ENCODE peak calls at places on chromosomes 6 and 20, in four cellular contexts. J is fibroblast of lung; H is thoracic aorta; I is CD4-positive, CD25-positive, alpha-beta regulatory T cell. E is an unnamed sample. For H3K4me1, the result is how much of the 10 kb centered on the place peaks cover.

GRCh38 chr20:54472607-54473006 is 2.8 kb upstream of the DOK5 start:
- DNase-seq in J (no peak), H (no peak), I (no peak), E (peak)

GRCh38 chr6:2204272-2204671 is 41.1 kb downstream of the GMDS start:
- DNase-seq in J (no peak), H (no peak), I (no peak), E (no peak)

GRCh38 chr6:15879372-15880261 is 216.8 kb upstream of the DTNBP1 start:
- DNase-seq in J (peak), H (no peak), I (no peak), E (peak)

GRCh38 chr20:46371656-46372055 is 34.8 kb downstream of the ELMO2 start:
- DNase-seq in J (no peak), H (no peak), I (no peak), E (no peak)

GRCh38 chr6:11767458-11767857 is 11.1 kb downstream of the ADTRP start:
- DNase-seq in J (no peak), H (no peak), I (no peak), E (no peak)

GRCh38 chr6:90121982-90122381 is 174.7 kb downstream of the BACH2 start:
- DNase-seq in J (no peak), H (no peak), I (no peak), E (no peak)

GRCh38 chr6:163641706-163642105 is 227.2 kb downstream of the QKI start:
- DNase-seq in J (no peak), H (no peak), I (no peak), E (no peak)

GRCh38 chr6:148448371-148449010 is 105.9 kb downstream of the SASH1 start:
- DNase-seq in J (no peak), H (no peak), I (no peak), E (no peak)

GRCh38 chr6:131001945-131002661 is 60.9 kb downstream of the EPB41L2 start:
- DNase-seq in J (no peak), H (no peak), I (no peak), E (no peak)

GRCh38 chr20:56957737-56958553 is 308.5 kb downstream of the BMP7 start:
- DNase-seq in J (no peak), H (no peak), I (no peak), E (no peak)

DNA sequence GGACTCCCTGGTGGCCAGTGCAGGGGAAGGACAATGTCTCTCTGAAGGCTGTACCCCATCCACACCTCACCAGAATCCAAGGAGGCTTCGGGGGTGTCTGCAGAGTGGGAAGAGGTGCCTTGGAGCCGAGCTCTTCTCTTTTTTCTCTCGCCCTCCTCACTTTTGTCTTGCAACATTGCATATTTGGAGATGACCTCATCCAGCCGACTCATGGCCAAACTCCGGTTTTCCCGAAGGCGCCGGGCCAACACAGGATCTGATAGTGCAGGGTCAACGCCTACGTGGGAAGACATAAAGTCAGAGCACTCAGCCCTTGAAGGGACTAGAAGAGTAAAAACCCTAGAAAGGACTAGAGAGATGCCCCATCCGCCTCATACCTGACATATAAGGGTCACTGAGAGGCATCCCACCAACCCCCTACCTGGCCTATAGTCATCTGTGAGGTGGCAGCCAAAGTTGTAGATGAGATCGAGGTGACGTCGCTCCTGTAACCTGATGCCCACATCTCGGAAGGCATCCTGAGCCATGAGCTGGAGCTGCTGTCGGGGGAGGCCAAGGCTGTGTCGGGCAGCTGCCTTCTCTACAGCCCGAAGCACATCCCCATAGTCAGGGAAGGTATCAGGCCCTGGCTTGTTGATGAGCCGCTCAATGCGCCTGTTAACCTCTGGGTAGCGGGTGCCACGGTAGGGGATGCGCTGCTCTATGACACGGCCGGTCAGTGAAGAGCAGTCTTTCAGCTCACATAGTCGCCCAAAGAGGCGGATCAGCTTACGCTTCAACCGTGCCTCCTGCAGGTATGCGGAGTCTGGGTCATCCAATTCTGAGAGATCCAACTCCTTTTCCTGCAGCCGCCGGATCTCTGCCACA is 3.0 kb upstream of the ZBTB22 start:
- DNase-seq in J (peak), H (no peak), I (no peak), E (peak)
- H3K27ac ChIP-seq in J (peak), H (peak), I (no peak), E (peak)

GRCh38 chr20:44527716-44528199 is 5.9 kb upstream of the SERINC3 start:
- DNase-seq in J (no peak), H (no peak), I (no peak), E (no peak)

GRCh38 chr20:44523746-44524145 is 1.9 kb upstream of the SERINC3 start:
- DNase-seq in J (no peak), H (no peak), I (no peak), E (no peak)

GRCh38 chr20:44521484-44522481 is at the start of gene SERINC3:
- DNase-seq in J (peak), H (peak), I (peak), E (peak)

GRCh38 chr20:44526129-44526528 is 4.3 kb upstream of the SERINC3 start:
- DNase-seq in J (no peak), H (no peak), I (no peak), E (no peak)

GRCh38 chr20:44522841-44523240 is 971 bp upstream of the SERINC3 start:
- DNase-seq in J (no peak), H (no peak), I (no peak), E (no peak)
- H3K4me1 ChIP-seq in J (under half), H (under half), I (under half), E (under half)

GRCh38 chr6:41370488-41371111 is 35.2 kb downstream of the NCR2 start:
- DNase-seq in J (no peak), H (no peak), I (no peak), E (no peak)
- H3K4me3 ChIP-seq in J (no peak), H (no peak), I (no peak), E (no peak)

GRCh38 chr6:146861029-146861563 is 262.3 kb downstream of the ADGB start:
- DNase-seq in J (no peak), H (no peak), I (no peak), E (no peak)

GRCh38 chr6:146859206-146859605 is 260.4 kb downstream of the ADGB start:
- DNase-seq in J (no peak), H (no peak), I (no peak), E (no peak)

GRCh38 chr6:146861716-146862115 is 262.9 kb downstream of the ADGB start:
- DNase-seq in J (no peak), H (no peak), I (no peak), E (no peak)

GRCh38 chr6:146859795-146860495 is 261.2 kb downstream of the ADGB start:
- DNase-seq in J (peak), H (no peak), I (no peak), E (no peak)

DNA sequence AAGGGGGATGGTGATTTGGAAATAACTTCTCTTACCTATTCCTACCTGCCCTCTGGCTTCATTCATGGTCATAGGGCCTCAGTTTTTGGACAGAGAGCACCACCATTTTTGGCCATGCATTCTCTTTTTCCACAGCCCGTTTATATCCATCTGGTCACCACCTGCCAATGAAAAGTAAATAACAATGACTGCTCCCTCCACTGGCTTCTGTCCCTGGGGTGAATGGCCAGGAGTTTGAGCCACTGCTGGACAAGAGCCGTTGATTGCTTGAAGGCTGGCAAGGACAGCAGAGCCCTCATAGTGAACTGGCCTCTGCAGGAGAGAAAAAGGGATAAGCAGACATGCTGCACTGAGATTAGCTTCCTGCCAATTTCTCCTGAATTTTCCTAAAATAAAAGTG is 261.8 kb downstream of the ADGB start:
- DNase-seq in J (no peak), H (no peak), I (no peak), E (no peak)
- H3K27ac ChIP-seq in J (no peak), H (no peak), I (no peak), E (no peak)

E was measured in right cardiac atrium.